ENCODE peak calls at places on chromosomes 6 and 20, in eight cellular contexts. One of them, this sample, is unnamed.

GRCh38 chr6:85041376-85041775 is 277.0 kb upstream of the TBX18 start:
- DNase-seq in stomach: no peak
- DNase-seq in fibroblast of lung: no peak
- DNase-seq in AG09309: no peak
- DNase-seq in glutamatergic neuron: no peak
- DNase-seq in body of pancreas: no peak
- DNase-seq in tibial nerve: no peak
- DNase-seq in right lobe of liver: no peak
- DNase-seq in this sample: no peak

GRCh38 chr6:113630738-113631535 is 226.2 kb upstream of the MARCKS start:
- DNase-seq in stomach: no peak
- DNase-seq in fibroblast of lung: peak; percentile 35
- DNase-seq in AG09309: no peak
- DNase-seq in glutamatergic neuron: no peak
- DNase-seq in body of pancreas: peak; percentile 60
- DNase-seq in tibial nerve: no peak
- DNase-seq in right lobe of liver: no peak
- DNase-seq in this sample: no peak

GRCh38 chr6:41652876-41653641 is 14.8 kb downstream of the MDFI start:
- DNase-seq in stomach: peak; percentile 52
- DNase-seq in fibroblast of lung: no peak
- DNase-seq in AG09309: no peak
- DNase-seq in glutamatergic neuron: no peak
- DNase-seq in body of pancreas: no peak
- DNase-seq in tibial nerve: no peak
- DNase-seq in right lobe of liver: no peak
- DNase-seq in this sample: peak; percentile 66

GRCh38 chr20:48875914-48876240 is 45.6 kb upstream of the ARFGEF2 start:
- DNase-seq in stomach: no peak
- DNase-seq in fibroblast of lung: peak; percentile 13
- DNase-seq in AG09309: no peak
- DNase-seq in glutamatergic neuron: no peak
- DNase-seq in body of pancreas: peak; percentile 18
- DNase-seq in tibial nerve: peak; percentile 25
- DNase-seq in right lobe of liver: no peak
- DNase-seq in this sample: peak; percentile 76

GRCh38 chr20:51043811-51044210 is 20.9 kb upstream of the KCNG1 start:
- DNase-seq in stomach: no peak
- DNase-seq in fibroblast of lung: peak; percentile 38
- DNase-seq in AG09309: no peak
- DNase-seq in glutamatergic neuron: no peak
- DNase-seq in body of pancreas: no peak
- DNase-seq in tibial nerve: no peak
- DNase-seq in right lobe of liver: no peak
- DNase-seq in this sample: peak; percentile 19

GRCh38 chr20:40218296-40218955 is 470.6 kb downstream of the MAFB start:
- DNase-seq in stomach: no peak
- DNase-seq in fibroblast of lung: no peak
- DNase-seq in AG09309: no peak
- DNase-seq in glutamatergic neuron: no peak
- DNase-seq in body of pancreas: no peak
- DNase-seq in tibial nerve: no peak
- DNase-seq in right lobe of liver: no peak
- DNase-seq in this sample: no peak

GRCh38 chr6:13538600-13538999 is 35.8 kb upstream of the SIRT5 start:
- DNase-seq in stomach: no peak
- DNase-seq in fibroblast of lung: no peak
- DNase-seq in AG09309: no peak
- DNase-seq in glutamatergic neuron: no peak
- DNase-seq in body of pancreas: no peak
- DNase-seq in tibial nerve: no peak
- DNase-seq in right lobe of liver: no peak
- DNase-seq in this sample: no peak

GRCh38 chr6:138818496-138819194 is 22.8 kb downstream of the ECT2L start:
- DNase-seq in stomach: no peak
- DNase-seq in fibroblast of lung: no peak
- DNase-seq in AG09309: no peak
- DNase-seq in glutamatergic neuron: no peak
- DNase-seq in body of pancreas: no peak
- DNase-seq in tibial nerve: no peak
- DNase-seq in right lobe of liver: no peak
- DNase-seq in this sample: no peak

GRCh38 chr20:44648579-44648978 is 2.9 kb downstream of the ADA start:
- DNase-seq in stomach: no peak
- DNase-seq in fibroblast of lung: no peak
- DNase-seq in AG09309: no peak
- DNase-seq in glutamatergic neuron: no peak
- DNase-seq in body of pancreas: no peak
- DNase-seq in tibial nerve: no peak
- DNase-seq in right lobe of liver: no peak
- DNase-seq in this sample: no peak

GRCh38 chr6:25302677-25303128 is 23.5 kb downstream of the CARMIL1 start:
- DNase-seq in stomach: no peak
- DNase-seq in fibroblast of lung: peak; percentile 88
- DNase-seq in AG09309: peak; percentile 82
- DNase-seq in glutamatergic neuron: peak; percentile 61
- DNase-seq in body of pancreas: no peak
- DNase-seq in tibial nerve: no peak
- DNase-seq in right lobe of liver: no peak
- DNase-seq in this sample: no peak

GRCh38 chr20:2751347-2751867 is 49.0 kb downstream of the CPXM1 start:
- DNase-seq in stomach: no peak
- DNase-seq in fibroblast of lung: no peak
- DNase-seq in AG09309: no peak
- DNase-seq in glutamatergic neuron: no peak
- DNase-seq in body of pancreas: peak; percentile 18
- DNase-seq in tibial nerve: no peak
- DNase-seq in right lobe of liver: peak; percentile 61
- DNase-seq in this sample: no peak

GRCh38 chr6:146701632-146702031 is 102.9 kb downstream of the ADGB start:
- DNase-seq in stomach: no peak
- DNase-seq in fibroblast of lung: no peak
- DNase-seq in AG09309: no peak
- DNase-seq in glutamatergic neuron: no peak
- DNase-seq in body of pancreas: no peak
- DNase-seq in tibial nerve: no peak
- DNase-seq in right lobe of liver: no peak
- DNase-seq in this sample: no peak

GRCh38 chr6:146697921-146698320 is 99.1 kb downstream of the ADGB start:
- DNase-seq in stomach: no peak
- DNase-seq in fibroblast of lung: no peak
- DNase-seq in AG09309: no peak
- DNase-seq in glutamatergic neuron: no peak
- DNase-seq in body of pancreas: no peak
- DNase-seq in tibial nerve: no peak
- DNase-seq in right lobe of liver: no peak
- DNase-seq in this sample: no peak

GRCh38 chr6:146700078-146700686 is 101.4 kb downstream of the ADGB start:
- DNase-seq in stomach: peak; percentile 77
- DNase-seq in fibroblast of lung: peak; percentile 89
- DNase-seq in AG09309: peak; percentile 58
- DNase-seq in glutamatergic neuron: no peak
- DNase-seq in body of pancreas: peak; percentile 89
- DNase-seq in tibial nerve: peak; percentile 94
- DNase-seq in right lobe of liver: peak; percentile 82
- DNase-seq in this sample: peak; percentile 63
- TF ChIP-seq CTCF in stomach: peak; percentile 64
- TF ChIP-seq CTCF in fibroblast of lung: peak; percentile 71
- TF ChIP-seq CTCF in AG09309: peak; percentile 66
- TF ChIP-seq CTCF in glutamatergic neuron: peak; percentile 78
- TF ChIP-seq CTCF in body of pancreas: peak; percentile 77
- TF ChIP-seq CTCF in tibial nerve: peak; percentile 60
- TF ChIP-seq CTCF in right lobe of liver: peak; percentile 84
- TF ChIP-seq CTCF in this sample: peak; percentile 72

DNA sequence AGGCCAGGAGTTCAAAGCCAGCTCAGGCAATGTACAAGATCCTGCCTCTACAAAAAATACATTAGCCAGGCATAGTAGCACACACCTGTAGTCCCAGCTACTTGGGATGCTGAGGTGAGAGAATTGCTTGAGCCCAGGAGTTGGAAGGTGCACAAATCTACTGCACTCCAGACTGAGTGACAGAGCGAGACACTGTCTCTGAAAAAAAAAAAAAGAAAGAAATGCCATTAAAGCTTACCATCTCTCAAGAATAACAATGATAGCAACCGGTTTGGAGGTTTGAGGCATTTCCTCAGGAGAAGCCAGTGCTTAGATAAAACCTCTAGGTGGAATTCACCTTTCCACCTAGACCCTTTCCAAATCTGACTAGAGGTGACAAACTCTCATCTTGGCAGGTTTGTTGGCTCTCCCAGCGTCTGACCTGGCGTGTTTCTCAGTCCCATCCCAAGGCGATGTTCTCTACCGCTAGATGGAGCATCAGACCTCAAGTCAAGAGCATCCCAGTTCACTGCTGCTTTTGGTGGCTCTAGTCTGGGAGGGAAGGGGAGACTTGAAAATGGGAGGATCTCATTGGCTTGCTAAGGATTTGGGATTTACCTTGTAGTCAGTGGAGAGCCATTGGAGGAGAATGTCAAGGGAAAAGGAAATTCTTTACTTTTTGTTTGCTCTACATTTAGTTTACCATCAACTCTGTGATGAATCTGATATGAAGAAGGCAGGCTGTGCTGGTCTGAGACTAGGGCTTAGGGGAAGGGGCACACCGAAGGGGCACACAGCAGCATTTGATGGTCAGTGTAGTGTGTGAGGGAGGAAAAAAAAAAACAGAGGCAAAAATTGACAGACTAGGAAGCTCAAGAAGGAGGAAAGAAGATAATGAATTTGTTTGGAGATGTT is 67.9 kb downstream of the NCOA7 start:
- DNase-seq in stomach: peak; percentile 62
- DNase-seq in fibroblast of lung: peak; percentile 75
- DNase-seq in AG09309: no peak
- DNase-seq in glutamatergic neuron: peak; percentile 58
- DNase-seq in body of pancreas: peak; percentile 71
- DNase-seq in tibial nerve: peak; percentile 59
- DNase-seq in right lobe of liver: peak; percentile 70
- DNase-seq in this sample: peak; percentile 55
- TF ChIP-seq CTCF in stomach: peak; percentile 63
- TF ChIP-seq CTCF in fibroblast of lung: peak; percentile 84
- TF ChIP-seq CTCF in AG09309: peak; percentile 92
- TF ChIP-seq CTCF in glutamatergic neuron: peak; percentile 63
- TF ChIP-seq CTCF in body of pancreas: peak; percentile 69
- TF ChIP-seq CTCF in tibial nerve: peak; percentile 46
- TF ChIP-seq CTCF in right lobe of liver: peak; percentile 73
- TF ChIP-seq CTCF in this sample: peak; percentile 74

GRCh38 chr6:136288566-136289326 is 900 bp downstream of the BCLAF1 start:
- DNase-seq in stomach: peak; percentile 76
- DNase-seq in fibroblast of lung: peak; percentile 91
- DNase-seq in AG09309: peak; percentile 87
- DNase-seq in glutamatergic neuron: peak; percentile 63
- DNase-seq in body of pancreas: peak; percentile 92
- DNase-seq in tibial nerve: peak; percentile 71
- DNase-seq in right lobe of liver: peak; percentile 83
- DNase-seq in this sample: peak; percentile 81
- TF ChIP-seq CTCF in stomach: peak; percentile 28
- TF ChIP-seq CTCF in fibroblast of lung: peak; percentile 2
- TF ChIP-seq CTCF in AG09309: no peak
- TF ChIP-seq CTCF in glutamatergic neuron: peak; percentile 19
- TF ChIP-seq CTCF in body of pancreas: peak; percentile 64
- TF ChIP-seq CTCF in tibial nerve: peak; percentile 23
- TF ChIP-seq CTCF in right lobe of liver: peak; percentile 26
- TF ChIP-seq CTCF in this sample: no peak

GRCh38 chr6:158708239-158708638 is 58.4 kb downstream of the SYTL3 start:
- DNase-seq in stomach: peak; percentile 33
- DNase-seq in fibroblast of lung: peak; percentile 85
- DNase-seq in AG09309: no peak
- DNase-seq in glutamatergic neuron: no peak
- DNase-seq in body of pancreas: no peak
- DNase-seq in tibial nerve: no peak
- DNase-seq in right lobe of liver: no peak
- DNase-seq in this sample: no peak
- TF ChIP-seq CTCF in stomach: no peak
- TF ChIP-seq CTCF in fibroblast of lung: no peak
- TF ChIP-seq CTCF in AG09309: peak; percentile 24
- TF ChIP-seq CTCF in glutamatergic neuron: no peak
- TF ChIP-seq CTCF in body of pancreas: no peak
- TF ChIP-seq CTCF in tibial nerve: no peak
- TF ChIP-seq CTCF in right lobe of liver: no peak
- TF ChIP-seq CTCF in this sample: no peak

GRCh38 chr6:82094166-82094806 is 153.3 kb downstream of the IBTK start:
- DNase-seq in stomach: no peak
- DNase-seq in fibroblast of lung: no peak
- DNase-seq in AG09309: no peak
- DNase-seq in glutamatergic neuron: no peak
- DNase-seq in body of pancreas: no peak
- DNase-seq in tibial nerve: no peak
- DNase-seq in right lobe of liver: no peak
- DNase-seq in this sample: no peak

GRCh38 chr6:82095091-82095490 is 152.5 kb downstream of the IBTK start:
- DNase-seq in stomach: no peak
- DNase-seq in fibroblast of lung: no peak
- DNase-seq in AG09309: no peak
- DNase-seq in glutamatergic neuron: no peak
- DNase-seq in body of pancreas: no peak
- DNase-seq in tibial nerve: no peak
- DNase-seq in right lobe of liver: no peak
- DNase-seq in this sample: no peak

DNA sequence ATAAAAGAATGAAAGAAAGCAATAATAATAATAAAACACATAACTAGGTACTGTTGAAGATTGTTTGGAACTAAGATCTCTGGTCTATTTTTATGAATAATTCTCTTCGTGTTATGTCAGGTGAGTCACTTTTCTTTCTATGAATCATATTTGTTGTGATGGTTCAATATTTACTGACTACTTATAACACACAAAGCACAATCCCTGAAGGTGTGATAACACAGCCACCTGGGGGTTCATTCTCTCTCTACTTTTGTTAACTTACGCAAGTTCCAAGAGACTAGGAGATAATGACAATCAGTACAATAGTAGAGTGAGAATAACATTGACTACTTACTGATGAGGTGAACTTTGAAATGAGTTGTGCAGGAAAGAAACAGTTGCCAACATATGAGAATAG is 149.9 kb downstream of the IBTK start:
- DNase-seq in stomach: no peak
- DNase-seq in fibroblast of lung: no peak
- DNase-seq in AG09309: no peak
- DNase-seq in glutamatergic neuron: no peak
- DNase-seq in body of pancreas: no peak
- DNase-seq in tibial nerve: no peak
- DNase-seq in right lobe of liver: no peak
- DNase-seq in this sample: no peak
- TF ChIP-seq CTCF in stomach: no peak
- TF ChIP-seq CTCF in fibroblast of lung: no peak
- TF ChIP-seq CTCF in AG09309: no peak
- TF ChIP-seq CTCF in glutamatergic neuron: no peak
- TF ChIP-seq CTCF in body of pancreas: no peak
- TF ChIP-seq CTCF in tibial nerve: no peak
- TF ChIP-seq CTCF in right lobe of liver: no peak
- TF ChIP-seq CTCF in this sample: no peak

GRCh38 chr6:153790048-153790447 is 249.0 kb upstream of the OPRM1 start:
- DNase-seq in stomach: no peak
- DNase-seq in fibroblast of lung: peak; percentile 88
- DNase-seq in AG09309: no peak
- DNase-seq in glutamatergic neuron: no peak
- DNase-seq in body of pancreas: peak; percentile 18
- DNase-seq in tibial nerve: no peak
- DNase-seq in right lobe of liver: no peak
- DNase-seq in this sample: no peak
- TF ChIP-seq CTCF in stomach: no peak
- TF ChIP-seq CTCF in fibroblast of lung: no peak
- TF ChIP-seq CTCF in AG09309: no peak
- TF ChIP-seq CTCF in glutamatergic neuron: no peak
- TF ChIP-seq CTCF in body of pancreas: no peak
- TF ChIP-seq CTCF in tibial nerve: no peak
- TF ChIP-seq CTCF in right lobe of liver: no peak
- TF ChIP-seq CTCF in this sample: no peak

This sample was measured in breast epithelium.